ENCODE peak calls at places on chromosomes 11 and 22, in eight cellular contexts. Q is breast epithelium; Z is endothelial cell of umbilical vein; V is lung; W is AG04450; K is IMR-90; I is brain microvascular endothelial cell; B is CD4-positive, alpha-beta T cell. E is an unnamed sample.

GRCh38 chr22:46064236-46064965 is 85.9 kb upstream of the PPARA start:
- DNase-seq in I (no peak), K (no peak), Q (peak; percentile 30), Z (no peak), B (no peak), V (no peak), W (no peak), E (no peak)

GRCh38 chr11:10930224-10930960 is 72.5 kb upstream of the ZBED5 start:
- DNase-seq in I (peak; percentile 4), Q (no peak), B (no peak), W (no peak), V (peak; percentile 29), K (peak; percentile 33), Z (peak; percentile 48), E (no peak)

GRCh38 chr11:93845181-93846092 is 5.0 kb downstream of the VSTM5 start:
- DNase-seq in I (no peak), Q (no peak), K (no peak), B (no peak), V (no peak), W (no peak), Z (no peak), E (no peak)

GRCh38 chr22:17501679-17502285 is 61.5 kb upstream of the SLC25A18 start:
- DNase-seq in K (peak; percentile 66), V (no peak), B (peak; percentile 7), W (peak; percentile 27), Q (no peak), I (peak; percentile 63), Z (peak; percentile 79), E (no peak)

GRCh38 chr11:113855803-113856202 is 19.6 kb downstream of the USP28 start:
- DNase-seq in Q (no peak), I (no peak), W (no peak), Z (no peak), B (no peak), V (no peak), K (no peak), E (no peak)

GRCh38 chr22:46604306-46604690 is 15.9 kb upstream of the GRAMD4 start:
- DNase-seq in I (peak; percentile 12), Q (no peak), W (no peak), V (no peak), B (no peak), K (peak; percentile 12), Z (no peak), E (peak; percentile 12)

GRCh38 chr11:132595711-132596111 is 936.6 kb downstream of the OPCML start:
- DNase-seq in W (no peak), B (no peak), I (no peak), V (peak; percentile 32), Z (no peak), Q (no peak), K (peak; percentile 25), E (no peak)

GRCh38 chr11:129435499-129436245 is 60.0 kb downstream of the BARX2 start:
- DNase-seq in Q (no peak), Z (no peak), V (no peak), B (no peak), W (no peak), I (no peak), K (no peak), E (no peak)

GRCh38 chr22:41482319-41482935 is 13.5 kb downstream of the ACO2 start:
- DNase-seq in I (peak; percentile 11), Z (no peak), B (no peak), Q (no peak), W (no peak), K (peak; percentile 71), V (no peak), E (no peak)

GRCh38 chr11:64544616-64545296 is 46.3 kb upstream of the SLC22A12 start:
- DNase-seq in Q (no peak), K (no peak), B (no peak), V (no peak), W (no peak), I (no peak), Z (no peak), E (no peak)

GRCh38 chr22:26602127-26602526 is 12.2 kb upstream of the TPST2 start:
- DNase-seq in V (no peak), B (no peak), W (no peak), K (no peak), Z (no peak), I (no peak), Q (no peak), E (no peak)

GRCh38 chr11:112221263-112221835 is 4.9 kb upstream of the PTS start:
- DNase-seq in Q (no peak), W (no peak), Z (peak; percentile 74), I (no peak), K (no peak), V (no peak), B (no peak), E (no peak)

GRCh38 chr22:18088825-18089568 is 11.2 kb downstream of the PEX26 start:
- DNase-seq in Z (no peak), W (no peak), B (no peak), I (no peak), Q (no peak), V (no peak), K (no peak), E (peak; percentile 27)

GRCh38 chr11:132858203-132858602 is 674.1 kb downstream of the OPCML start:
- DNase-seq in B (no peak), V (no peak), K (peak; percentile 55), I (peak; percentile 61), Q (no peak), Z (no peak), W (peak; percentile 39), E (no peak)

GRCh38 chr22:38943882-38944281 is 13.5 kb upstream of the APOBEC3A start:
- DNase-seq in B (no peak), Q (no peak), I (no peak), K (no peak), W (no peak), V (no peak), Z (no peak), E (no peak)

GRCh38 chr11:35112056-35112845 is 26.7 kb upstream of the CD44 start:
- DNase-seq in Z (no peak), K (peak; percentile 20), I (peak; percentile 11), W (no peak), Q (peak; percentile 27), B (no peak), V (no peak), E (no peak)

GRCh38 chr11:121226415-121227263 is 65.9 kb upstream of the SC5D start:
- DNase-seq in Z (no peak), Q (no peak), W (no peak), V (no peak), K (no peak), B (no peak), I (no peak), E (no peak)

GRCh38 chr11:34176980-34177319 is 71.5 kb downstream of the NAT10 start:
- DNase-seq in I (no peak), B (no peak), K (no peak), W (no peak), Z (no peak), V (no peak), Q (no peak), E (no peak)

GRCh38 chr11:26283852-26284421 is 48.0 kb upstream of the ANO3 start:
- DNase-seq in I (no peak), B (no peak), K (no peak), Q (no peak), V (no peak), Z (no peak), W (no peak), E (no peak)

GRCh38 chr11:26287067-26287518 is 44.8 kb upstream of the ANO3 start:
- DNase-seq in K (peak; percentile 45), I (peak; percentile 38), B (no peak), Z (no peak), W (no peak), Q (no peak), V (no peak), E (no peak)

GRCh38 chr11:26285593-26285992 is 46.3 kb upstream of the ANO3 start:
- DNase-seq in K (no peak), Z (no peak), W (no peak), I (no peak), B (no peak), Q (no peak), V (no peak), E (no peak)

GRCh38 chr11:26286472-26287066 is 45.4 kb upstream of the ANO3 start:
- DNase-seq in W (no peak), V (no peak), B (no peak), K (peak; percentile 37), Q (no peak), Z (peak; percentile 37), I (peak; percentile 53), E (no peak)
- H3K27ac ChIP-seq in W (no peak overlapping the region), V (no peak overlapping the region), B (no peak overlapping the region), K (no peak overlapping the region), Q (no peak overlapping the region), Z (no peak overlapping the region), I (no peak overlapping the region), E (no peak overlapping the region)

GRCh38 chr11:59678118-59678812 is 9.4 kb upstream of the PATL1 start:
- DNase-seq in W (no peak), B (no peak), Z (no peak), I (no peak), Q (no peak), V (no peak), K (no peak), E (no peak)

GRCh38 chr11:59674291-59674690 is 5.5 kb upstream of the PATL1 start:
- DNase-seq in K (no peak), Z (no peak), I (no peak), Q (no peak), W (no peak), V (no peak), B (no peak), E (no peak)

GRCh38 chr11:59673291-59673690 is 4.5 kb upstream of the PATL1 start:
- DNase-seq in Z (no peak), B (no peak), K (no peak), Q (no peak), W (no peak), V (no peak), I (no peak), E (no peak)

GRCh38 chr11:59678813-59679165 is 10.0 kb upstream of the PATL1 start:
- DNase-seq in V (no peak), I (no peak), W (no peak), Q (no peak), B (no peak), Z (no peak), K (no peak), E (no peak)

DNA sequence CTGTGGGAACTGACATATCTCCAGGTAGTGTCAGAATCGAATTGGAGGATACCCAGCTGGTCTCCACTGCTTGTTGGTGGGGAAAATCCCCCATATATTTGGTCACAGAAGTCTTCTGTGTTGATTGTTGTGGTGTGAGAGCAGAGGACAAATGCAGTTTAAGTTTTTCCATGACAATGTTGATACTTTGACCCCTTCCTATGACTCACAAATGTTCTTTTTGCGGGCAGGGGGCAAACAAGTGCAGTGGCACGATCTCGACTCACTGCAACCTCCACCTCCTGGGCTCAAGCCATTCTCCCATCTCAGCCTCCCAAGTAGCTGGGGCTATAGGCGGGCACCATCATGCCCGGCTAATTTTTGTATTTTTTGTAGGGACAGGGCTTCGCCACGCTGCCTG is 7.4 kb upstream of the PATL1 start:
- DNase-seq in B (no peak), K (no peak), I (no peak), V (no peak), Q (no peak), W (no peak), Z (peak; percentile 18), E (no peak)
- H3K27ac ChIP-seq in B (no peak overlapping the region), K (no peak overlapping the region), I (no peak overlapping the region), V (no peak overlapping the region), Q (no peak overlapping the region), W (no peak overlapping the region), Z (no peak overlapping the region), E (no peak overlapping the region)

GRCh38 chr11:70604630-70605520 is 206.5 kb downstream of the CTTN start:
- DNase-seq in K (no peak), Z (no peak), W (no peak), I (no peak), V (no peak), Q (no peak), B (no peak), E (no peak)
- H3K27ac ChIP-seq in K (no peak overlapping the region), Z (no peak overlapping the region), W (no peak overlapping the region), I (no peak overlapping the region), V (no peak overlapping the region), Q (no peak overlapping the region), B (no peak overlapping the region), E (no peak overlapping the region)

GRCh38 chr22:24945430-24945829 is 1.1 kb downstream of the LHFPL7 start:
- DNase-seq in V (no peak), K (no peak), B (no peak), Q (no peak), I (no peak), Z (no peak), W (no peak), E (no peak)
- H3K27ac ChIP-seq in V (no peak overlapping the region), K (no peak overlapping the region), B (no peak overlapping the region), Q (no peak overlapping the region), I (no peak overlapping the region), Z (no peak overlapping the region), W (no peak overlapping the region), E (no peak overlapping the region)

E was measured in caudate nucleus.